ENCODE peak calls at places on chromosomes 11 and 22, in five cellular contexts. F is H9, K is foreskin keratinocyte, N is Panc1, I is lower lobe of right lung. C is an unnamed sample.

GRCh38 chr11:57210731-57211335 is 26.2 kb downstream of the APLNR start:
- DNase-seq in N (no peak), K (no peak), I (no peak), F (no peak), C (no peak)

GRCh38 chr11:26960265-26960664 is 33.6 kb upstream of the FIBIN start:
- DNase-seq in K (peak), I (no peak), N (no peak), F (no peak), C (no peak)

GRCh38 chr11:111310088-111310487 is 11.7 kb downstream of the POU2AF3 start:
- DNase-seq in F (no peak), N (no peak), I (no peak), K (no peak), C (no peak)

GRCh38 chr11:8983552-8983951 is 19.3 kb upstream of the TMEM9B start:
- DNase-seq in K (no peak), F (no peak), I (no peak), N (no peak), C (no peak)

GRCh38 chr11:64250875-64251721 is at the start of gene PLCB3:
- DNase-seq in I (peak), N (no peak), F (peak), K (no peak), C (peak)

GRCh38 chr11:63666874-63667273 is 4.3 kb downstream of the ATL3 start:
- DNase-seq in K (peak), N (no peak), I (no peak), F (no peak), C (no peak)

GRCh38 chr11:21883354-21883753 is 309.5 kb upstream of the ANO5 start:
- DNase-seq in N (no peak), I (no peak), K (no peak), F (no peak), C (no peak)

GRCh38 chr22:50169774-50170341 is 673 bp upstream of the PANX2 start:
- DNase-seq in K (no peak), I (peak), N (no peak), F (no peak), C (no peak)

GRCh38 chr22:24420072-24420976 is 7.1 kb upstream of the ADORA2A start:
- DNase-seq in K (no peak), I (no peak), F (no peak), N (no peak), C (no peak)

GRCh38 chr11:134477486-134477885 is 65.4 kb upstream of the B3GAT1 start:
- DNase-seq in N (no peak), K (no peak), I (no peak), F (peak), C (no peak)

GRCh38 chr11:113681711-113682410 is 24.2 kb downstream of the TMPRSS5 start:
- DNase-seq in F (no peak), K (no peak), N (no peak), I (no peak), C (no peak)

GRCh38 chr11:118117790-118118601 is 31.2 kb upstream of the SMIM35 start:
- DNase-seq in N (no peak), I (no peak), K (no peak), F (no peak), C (no peak)

GRCh38 chr22:20316217-20316843 is 3.5 kb downstream of the DGCR6L start:
- DNase-seq in K (no peak), I (peak), F (peak), N (no peak), C (no peak)

GRCh38 chr11:8501838-8502237 is 92.2 kb downstream of the STK33 start:
- DNase-seq in I (no peak), K (no peak), F (no peak), N (no peak), C (no peak)

DNA sequence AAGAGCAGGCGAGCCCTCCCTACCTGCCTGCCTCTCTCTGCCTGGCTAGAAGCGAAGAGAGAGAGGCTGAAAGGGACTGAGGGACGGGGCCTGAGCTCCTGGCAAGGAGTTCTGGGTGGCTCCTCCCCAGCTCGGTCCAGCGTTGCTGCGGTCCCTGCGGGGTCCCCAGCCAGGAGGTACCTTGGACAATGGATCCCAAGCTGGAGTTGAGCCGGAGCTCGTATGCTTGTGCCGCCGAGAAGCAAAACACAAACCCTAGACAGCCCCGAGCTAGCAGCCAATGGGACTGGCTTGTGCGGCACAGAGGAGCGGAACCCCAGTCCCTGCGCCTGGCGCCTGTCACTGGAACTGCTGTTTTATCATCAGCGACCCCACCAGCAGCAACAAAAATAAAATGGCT is 18.3 kb downstream of the SLC25A18 start:
- DNase-seq in K (no peak), N (no peak), I (no peak), F (peak), C (no peak)
- H3K27ac ChIP-seq in K (no peak), N (no peak), I (no peak), F (no peak), C (peak)

DNA sequence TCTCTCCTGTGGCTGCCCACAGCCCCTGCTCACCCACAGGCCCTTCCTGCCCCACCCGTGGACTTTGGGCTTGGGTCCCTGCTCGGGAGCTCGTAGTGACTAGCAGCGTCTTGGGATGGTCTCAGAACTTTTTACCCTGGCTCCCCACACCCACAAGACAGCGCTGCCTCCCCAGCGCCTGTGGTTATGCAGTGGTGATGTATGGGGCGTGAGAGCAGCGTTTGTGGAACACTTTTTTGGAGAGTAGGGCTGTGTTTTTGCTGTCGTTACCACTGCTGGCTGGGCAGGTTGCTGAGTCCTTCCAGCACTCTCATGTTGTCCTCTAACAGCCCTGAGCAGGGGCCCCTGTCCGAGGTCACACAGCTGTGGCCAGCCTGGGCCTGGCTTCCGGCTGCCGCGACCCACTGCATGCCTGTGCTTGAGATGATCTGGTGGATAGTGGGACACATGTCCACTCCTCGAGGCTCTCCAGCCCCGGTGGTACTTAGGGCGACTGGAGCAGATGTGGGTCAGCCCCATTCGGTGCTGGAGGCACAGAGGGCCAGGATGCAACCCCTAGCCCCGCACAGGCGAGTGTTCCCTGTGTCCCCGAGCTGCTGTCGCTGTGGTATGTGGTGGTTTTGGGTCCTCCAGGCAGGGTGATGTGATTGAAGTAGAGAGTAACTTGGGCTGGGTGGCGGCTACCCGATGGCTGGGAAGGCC is 7.1 kb upstream of the GRAMD4 start:
- DNase-seq in F (no peak), N (no peak), K (no peak), I (peak), C (no peak)
- H3K27ac ChIP-seq in F (no peak), N (no peak), K (no peak), I (peak), C (no peak)

GRCh38 chr11:68657021-68657780 is 27.1 kb upstream of the GAL start:
- DNase-seq in I (no peak), N (no peak), K (no peak), F (no peak), C (no peak)

GRCh38 chr11:68655406-68655805 is 28.9 kb upstream of the GAL start:
- DNase-seq in F (no peak), N (no peak), K (no peak), I (no peak), C (no peak)

GRCh38 chr11:68653486-68654430 is 30.6 kb upstream of the GAL start:
- DNase-seq in F (no peak), I (no peak), K (no peak), N (no peak), C (no peak)

GRCh38 chr11:68655806-68656205 is 28.5 kb upstream of the GAL start:
- DNase-seq in N (no peak), K (no peak), F (no peak), I (no peak), C (no peak)

GRCh38 chr11:68654978-68655377 is 29.4 kb upstream of the GAL start:
- DNase-seq in F (no peak), K (no peak), N (no peak), I (no peak), C (no peak)
- H3K27ac ChIP-seq in F (no peak), K (no peak), N (no peak), I (no peak), C (no peak)

DNA sequence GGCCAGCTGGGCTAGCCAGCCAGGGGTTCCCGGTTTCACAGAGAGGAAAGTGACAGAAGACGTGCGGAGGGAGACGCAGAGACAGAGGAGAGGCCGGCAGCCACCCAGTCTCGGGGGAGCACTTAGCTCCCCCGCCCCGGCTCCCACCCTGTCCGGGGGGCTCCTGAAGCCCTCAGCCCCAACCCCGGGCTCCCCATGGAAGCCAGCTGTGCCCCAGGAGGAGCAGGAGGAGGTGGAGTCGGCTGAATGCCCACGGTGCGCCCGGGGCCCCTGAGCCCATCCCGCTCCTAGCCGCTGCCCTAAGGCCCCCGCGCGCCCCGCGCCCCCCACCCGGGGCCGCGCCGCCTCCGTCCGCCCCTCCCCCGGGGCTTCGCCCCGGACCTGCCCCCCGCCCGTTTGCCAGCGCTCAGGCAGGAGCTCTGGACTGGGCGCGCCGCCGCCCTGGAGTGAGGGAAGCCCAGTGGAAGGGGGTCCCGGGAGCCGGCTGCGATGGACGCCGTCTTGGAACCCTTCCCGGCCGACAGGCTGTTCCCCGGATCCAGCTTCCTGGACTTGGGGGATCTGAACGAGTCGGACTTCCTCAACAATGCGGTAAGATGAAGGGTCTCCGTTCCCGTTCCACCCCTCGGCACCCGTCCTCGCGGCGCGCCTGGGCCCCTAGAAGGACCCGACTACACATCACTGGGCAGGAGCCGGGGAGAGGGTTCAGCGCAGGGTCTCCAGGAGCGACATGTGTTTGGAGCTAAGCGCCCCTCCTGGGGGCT is at the start of gene CREB3L1:
- DNase-seq in K (no peak), F (peak), N (no peak), I (peak), C (no peak)
- H3K27ac ChIP-seq in K (no peak), F (no peak), N (peak), I (peak), C (no peak)

GRCh38 chr11:95647805-95648379 is 141.7 kb downstream of the FAM76B start:
- DNase-seq in K (no peak), F (no peak), I (no peak), N (no peak), C (no peak)

GRCh38 chr11:95647355-95647754 is 142.2 kb downstream of the FAM76B start:
- DNase-seq in N (no peak), K (no peak), F (no peak), I (no peak), C (no peak)

GRCh38 chr11:95652002-95652472 is 137.5 kb downstream of the FAM76B start:
- DNase-seq in F (no peak), K (no peak), I (no peak), N (no peak), C (no peak)

GRCh38 chr11:95653099-95653498 is 136.5 kb downstream of the FAM76B start:
- DNase-seq in F (no peak), K (no peak), N (no peak), I (no peak), C (no peak)

DNA sequence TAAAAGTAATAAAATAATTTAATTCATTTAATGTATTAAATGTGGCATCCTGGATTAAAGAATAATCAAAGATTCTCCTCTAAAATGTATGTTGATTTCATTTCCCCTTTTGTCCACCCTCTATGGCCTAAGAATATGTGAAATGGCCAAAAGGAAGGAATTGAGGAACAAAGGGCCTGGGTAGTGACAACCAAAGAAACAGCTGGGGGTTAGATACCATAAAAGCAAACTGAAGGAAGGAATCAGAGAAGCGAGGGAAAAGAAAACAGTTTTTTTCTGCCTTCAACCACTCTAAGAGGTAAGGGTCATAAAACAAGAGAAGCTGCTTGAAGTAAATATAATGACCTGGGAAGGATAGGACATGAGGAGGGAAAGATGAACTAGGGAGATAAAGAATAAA is 139.3 kb downstream of the FAM76B start:
- DNase-seq in I (no peak), N (no peak), F (no peak), K (no peak), C (no peak)
- H3K27ac ChIP-seq in I (no peak), N (no peak), F (no peak), K (no peak), C (no peak)

DNA sequence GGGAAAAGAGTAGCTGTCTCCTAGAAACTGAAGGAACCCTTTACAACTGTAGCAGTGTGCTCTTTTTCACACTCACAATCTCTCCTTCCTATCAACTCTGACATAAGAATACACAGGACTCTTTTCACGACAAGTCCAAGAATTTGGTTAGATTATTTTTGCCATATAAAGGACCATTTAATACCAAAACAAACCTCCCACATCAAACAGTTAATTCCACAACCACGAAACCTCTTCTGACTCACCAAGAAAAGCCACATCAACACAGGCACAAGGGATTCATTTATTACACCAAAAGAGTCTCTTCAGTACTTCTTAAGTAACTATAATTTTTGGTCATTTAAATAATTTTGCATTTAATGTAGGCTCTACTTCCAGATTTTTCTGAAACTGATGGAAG is 222.6 kb upstream of the PITPNB start:
- DNase-seq in F (no peak), K (peak), I (no peak), N (no peak), C (no peak)
- H3K27ac ChIP-seq in F (no peak), K (no peak), I (peak), N (no peak), C (no peak)

DNA sequence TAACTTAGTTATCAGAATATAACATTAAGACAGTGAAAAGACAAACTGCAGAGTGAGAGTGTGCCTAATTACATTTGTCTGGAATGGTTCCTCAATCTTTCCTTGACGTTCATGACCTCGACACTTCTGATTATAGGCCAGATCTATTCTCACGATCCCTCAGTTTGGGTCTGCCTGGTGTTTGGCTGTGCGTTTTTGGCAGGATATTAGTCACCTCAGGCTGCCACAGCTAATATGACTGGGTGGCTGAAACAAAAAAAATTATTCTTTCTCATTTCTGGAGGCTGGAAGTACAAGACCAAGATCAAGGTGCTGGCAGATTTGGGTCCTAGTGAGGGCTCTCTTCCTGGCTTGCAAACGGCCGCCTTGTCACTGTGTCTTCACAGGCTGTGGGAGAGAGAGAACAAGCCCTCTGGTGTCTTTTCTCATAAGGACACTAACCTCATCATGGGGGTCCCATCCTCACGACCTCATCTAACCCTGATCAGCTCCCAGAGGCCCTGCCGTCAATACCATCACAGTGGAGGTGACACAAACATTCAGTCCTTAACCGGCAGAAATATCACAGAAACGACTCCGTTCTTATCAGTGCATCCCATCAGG is 23.2 kb downstream of the IFITM10 start:
- DNase-seq in I (no peak), F (no peak), K (no peak), N (no peak), C (no peak)
- H3K27ac ChIP-seq in I (no peak), F (no peak), K (no peak), N (no peak), C (no peak)

GRCh38 chr22:42622061-42622710 is 7.5 kb upstream of the POLDIP3 start:
- DNase-seq in I (no peak), N (no peak), K (no peak), F (no peak), C (no peak)
- H3K27ac ChIP-seq in I (no peak), N (no peak), K (no peak), F (no peak), C (no peak)

GRCh38 chr11:119890466-119890865 is 161.5 kb upstream of the NECTIN1 start:
- DNase-seq in N (no peak), I (no peak), F (no peak), K (no peak), C (no peak)
- H3K27ac ChIP-seq in N (no peak), I (no peak), F (no peak), K (no peak), C (peak)

C was measured in substantia nigra.